ENCODE peak calls at places on chromosomes 3 and 15, in four cellular contexts. H is GM23338, C is MM.1S, G is hepatocyte. P is an unnamed sample.
A peak's percentile ranks its signal among the peaks of the same experiment; 100 is the strongest.

GRCh38 chr3:31425401-31425800 is 107.3 kb upstream of the STT3B start:
- DNase-seq in G (no peak), C (no peak), H (no peak), P (no peak)

GRCh38 chr3:66618066-66618465 is 117.2 kb upstream of the LRIG1 start:
- DNase-seq in H (no peak), G (no peak), C (no peak), P (no peak)

GRCh38 chr3:126952261-126952982 is 30.5 kb upstream of the PLXNA1 start:
- DNase-seq in H (no peak), C (no peak), G (no peak), P (no peak)

GRCh38 chr15:94644433-94644832 is 413.1 kb downstream of the MCTP2 start:
- DNase-seq in G (no peak), C (no peak), H (no peak), P (no peak)

GRCh38 chr3:186217820-186218164 is 108.9 kb upstream of the ETV5 start:
- DNase-seq in H (no peak), C (peak; percentile 68), G (no peak), P (no peak)

GRCh38 chr3:79846148-79846933 is 78.5 kb upstream of the ROBO1 start:
- DNase-seq in H (peak; percentile 74), G (no peak), C (no peak), P (peak; percentile 4)

GRCh38 chr15:89303986-89304385 is 30.6 kb downstream of the POLG start:
- DNase-seq in H (no peak), G (no peak), C (no peak), P (no peak)

GRCh38 chr15:81178365-81178764 is 18.3 kb upstream of the IL16 start:
- DNase-seq in H (no peak), G (no peak), C (no peak), P (no peak)

GRCh38 chr15:91422704-91423254 is 322.7 kb downstream of the SV2B start:
- DNase-seq in H (peak; percentile 35), C (peak; percentile 53), G (no peak), P (no peak)

GRCh38 chr3:71210257-71211002 is 373.1 kb downstream of the FOXP1 start:
- DNase-seq in C (no peak), H (no peak), G (peak; percentile 68), P (no peak)

GRCh38 chr3:161274691-161275298 is 53.7 kb downstream of the NMD3 start:
- DNase-seq in C (peak; percentile 73), H (peak; percentile 78), G (peak; percentile 20), P (peak; percentile 66)

GRCh38 chr3:87320748-87321634 is 44.6 kb upstream of the POU1F1 start:
- DNase-seq in C (no peak), H (no peak), G (no peak), P (no peak)

GRCh38 chr15:85649372-85649771 is 145.4 kb downstream of the KLHL25 start:
- DNase-seq in C (no peak), G (peak; percentile 39), H (no peak), P (no peak)

GRCh38 chr3:125443923-125444322 is 68.8 kb upstream of the ZNF148 start:
- DNase-seq in H (no peak), G (no peak), C (no peak), P (no peak)

GRCh38 chr3:127095774-127096173 is 97.2 kb upstream of the PRR23E start:
- DNase-seq in H (no peak), C (no peak), G (no peak), P (no peak)

GRCh38 chr3:175107231-175107630 is 248.1 kb downstream of the NAALADL2 start:
- DNase-seq in G (no peak), C (no peak), H (no peak), P (no peak)

GRCh38 chr3:10198761-10199688 is 34.3 kb downstream of the IRAK2 start:
- DNase-seq in G (peak; percentile 59), C (peak; percentile 87), H (no peak), P (peak; percentile 82)

GRCh38 chr3:25901796-25902195 is 111.9 kb downstream of the OXSM start:
- DNase-seq in C (peak; percentile 13), G (no peak), H (no peak), P (no peak)

GRCh38 chr3:63294332-63294731 is 16.2 kb downstream of the SYNPR start:
- DNase-seq in H (no peak), C (no peak), G (no peak), P (no peak)

GRCh38 chr15:79680721-79681120 is 216.1 kb downstream of the MTHFS start:
- DNase-seq in H (peak; percentile 36), C (no peak), G (no peak), P (no peak)

GRCh38 chr15:71003314-71003713 is 110.7 kb downstream of the LRRC49 start:
- DNase-seq in H (no peak), G (no peak), C (no peak), P (no peak)

GRCh38 chr15:59022188-59022587 is 34.7 kb downstream of the RNF111 start:
- DNase-seq in H (no peak), G (no peak), C (no peak), P (no peak)

GRCh38 chr3:127748754-127749327 is 73.5 kb downstream of the MGLL start:
- DNase-seq in G (no peak), C (no peak), H (no peak), P (no peak)

GRCh38 chr3:195150194-195151118 is 120.5 kb downstream of the XXYLT1 start:
- DNase-seq in C (peak; percentile 74), G (peak; percentile 66), H (peak; percentile 85), P (peak; percentile 64)

GRCh38 chr3:13109516-13109915 is 36.3 kb upstream of the IQSEC1 start:
- DNase-seq in H (no peak), C (no peak), G (no peak), P (no peak)

GRCh38 chr15:92625297-92625980 is 30.1 kb downstream of the FAM174B start:
- DNase-seq in C (peak; percentile 36), G (no peak), H (no peak), P (no peak)

GRCh38 chr3:42163622-42164244 is 72.6 kb downstream of the TRAK1 start:
- DNase-seq in G (no peak), C (no peak), H (no peak), P (no peak)
- H3K4me1 ChIP-seq in G (peaks cover 24% of the 10 kb centered on the region), C (peaks cover 13% of the 10 kb centered on the region), H (peaks cover 27% of the 10 kb centered on the region), P (peaks cover 71% of the 10 kb centered on the region)

DNA sequence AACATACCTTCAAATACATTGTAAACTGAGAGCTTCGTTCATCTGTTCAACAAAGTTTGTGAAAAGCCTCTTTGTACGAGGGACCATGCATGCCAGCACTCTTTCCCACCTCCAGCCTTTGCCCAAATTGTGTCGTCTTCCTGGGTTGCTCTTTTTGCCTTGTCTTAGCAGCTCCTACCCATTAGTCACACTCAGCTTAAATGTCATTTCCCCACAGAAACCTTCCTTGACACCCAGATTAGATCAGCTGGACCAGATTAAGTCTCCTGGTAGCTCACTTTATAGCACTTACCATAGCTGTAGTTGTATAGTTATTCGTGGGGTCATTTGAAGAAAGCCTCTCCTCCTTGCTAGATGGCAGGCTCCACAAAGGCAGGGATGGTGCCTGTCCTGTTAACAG is 24.1 kb upstream of the SNRK start:
- DNase-seq in C (no peak), H (no peak), G (no peak), P (no peak)
- H3K9me2 ChIP-seq in C (no peaks in the 10 kb centered on the region), H (peaks cover 8% of the 10 kb centered on the region), G (no peaks in the 10 kb centered on the region), P (no peaks in the 10 kb centered on the region)

GRCh38 chr3:152961323-152961722 is 126.4 kb downstream of the P2RY1 start:
- DNase-seq in G (peak; percentile 19), C (peak; percentile 40), H (peak; percentile 57), P (peak; percentile 1)
- TF ChIP-seq CTCF in G (peak; percentile 49), C (peak; percentile 43), H (peak; percentile 62), P (peak; percentile 56)

DNA sequence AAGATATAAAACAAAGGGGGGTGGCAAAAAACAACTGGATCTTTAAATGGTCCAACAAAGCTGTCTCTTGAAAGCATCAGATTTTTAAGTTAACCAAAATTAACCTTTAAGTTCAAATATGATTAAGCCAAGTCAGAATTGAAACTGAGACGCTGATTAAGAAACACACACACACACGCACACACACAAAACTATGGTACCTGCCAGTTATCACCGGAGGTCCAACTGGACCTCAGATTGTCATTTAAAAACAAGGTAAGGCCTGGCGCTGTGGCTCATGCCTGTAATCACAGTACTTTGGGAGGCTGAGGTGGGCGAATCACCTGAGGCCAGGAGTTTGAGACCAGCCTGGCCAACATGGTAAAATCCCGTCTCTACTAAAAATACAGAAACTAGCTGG is 10.4 kb downstream of the ARF4 start:
- DNase-seq in H (no peak), G (no peak), C (no peak), P (no peak)
- H3K4me1 ChIP-seq in H (no peaks in the 10 kb centered on the region), G (peaks cover 31% of the 10 kb centered on the region), C (peaks cover 4% of the 10 kb centered on the region), P (peaks cover 17% of the 10 kb centered on the region)

P was measured in OCI-LY7.